ENCODE peak calls at places on chromosome 18, in five cellular contexts. K is Peyer's patch; O is HL-60; J is neural crest cell; D is CD4-positive, alpha-beta T cell. T is an unnamed sample.

GRCh38 chr18:29181151-29181901 is 1004.4 kb upstream of the CDH2 start:
- DNase-seq in K (peak; percentile 45), O (no peak), J (no peak), D (no peak), T (no peak)

GRCh38 chr18:68837665-68838390 is 39.9 kb downstream of the CCDC102B start:
- DNase-seq in K (no peak), O (no peak), J (no peak), D (no peak), T (no peak)

GRCh38 chr18:60292186-60292585 is 80.4 kb downstream of the MC4R start:
- DNase-seq in K (no peak), O (no peak), J (no peak), D (no peak), T (no peak)

GRCh38 chr18:65527879-65528633 is 222.8 kb upstream of the CDH7 start:
- DNase-seq in K (no peak), O (no peak), J (no peak), D (no peak), T (no peak)

GRCh38 chr18:35639296-35639695 is 57.8 kb downstream of the GALNT1 start:
- DNase-seq in K (no peak), O (no peak), J (no peak), D (no peak), T (no peak)

GRCh38 chr18:27226556-27227075 is 41.5 kb upstream of the CHST9 start:
- DNase-seq in K (no peak), O (no peak), J (no peak), D (no peak), T (no peak)

GRCh38 chr18:39701839-39702238 is 2136.2 kb upstream of the CELF4 start:
- DNase-seq in K (no peak), O (no peak), J (no peak), D (no peak), T (no peak)

GRCh38 chr18:70028734-70029133 is 81.1 kb upstream of the CD226 start:
- DNase-seq in K (no peak), O (no peak), J (no peak), D (no peak), T (no peak)

GRCh38 chr18:58363767-58364540 is 264.9 kb downstream of the ALPK2 start:
- DNase-seq in K (no peak), O (no peak), J (no peak), D (no peak), T (no peak)

GRCh38 chr18:13376298-13376840 is 157.8 kb downstream of the LDLRAD4 start:
- DNase-seq in K (no peak), O (no peak), J (no peak), D (peak; percentile 40), T (no peak)

GRCh38 chr18:13500891-13501887 is 225.2 kb downstream of the FAM210A start:
- DNase-seq in K (no peak), O (no peak), J (no peak), D (no peak), T (no peak)

GRCh38 chr18:7844418-7844817 is 277.3 kb downstream of the PTPRM start:
- DNase-seq in K (no peak), O (no peak), J (no peak), D (no peak), T (no peak)

GRCh38 chr18:27143580-27144287 is 41.4 kb downstream of the CHST9 start:
- DNase-seq in K (no peak), O (no peak), J (no peak), D (no peak), T (no peak)

GRCh38 chr18:24492445-24492844 is 32.0 kb downstream of the HRH4 start:
- DNase-seq in K (peak; percentile 65), O (no peak), J (no peak), D (no peak), T (no peak)

GRCh38 chr18:25322806-25323205 is 29.2 kb downstream of the ZNF521 start:
- DNase-seq in K (no peak), O (no peak), J (no peak), D (no peak), T (no peak)

GRCh38 chr18:12376034-12376717 is 851 bp downstream of the AFG3L2 start:
- DNase-seq in K (peak; percentile 57), O (no peak), J (no peak), D (no peak), T (no peak)

GRCh38 chr18:58046087-58046793 is 2.2 kb downstream of the NEDD4L start:
- DNase-seq in K (no peak), O (no peak), J (no peak), D (no peak), T (no peak)

GRCh38 chr18:7830468-7830867 is 263.4 kb downstream of the PTPRM start:
- DNase-seq in K (no peak), O (no peak), J (no peak), D (no peak), T (no peak)

GRCh38 chr18:21281611-21282010 is 39.6 kb downstream of the GREB1L start:
- DNase-seq in K (no peak), O (no peak), J (no peak), D (no peak), T (no peak)

DNA sequence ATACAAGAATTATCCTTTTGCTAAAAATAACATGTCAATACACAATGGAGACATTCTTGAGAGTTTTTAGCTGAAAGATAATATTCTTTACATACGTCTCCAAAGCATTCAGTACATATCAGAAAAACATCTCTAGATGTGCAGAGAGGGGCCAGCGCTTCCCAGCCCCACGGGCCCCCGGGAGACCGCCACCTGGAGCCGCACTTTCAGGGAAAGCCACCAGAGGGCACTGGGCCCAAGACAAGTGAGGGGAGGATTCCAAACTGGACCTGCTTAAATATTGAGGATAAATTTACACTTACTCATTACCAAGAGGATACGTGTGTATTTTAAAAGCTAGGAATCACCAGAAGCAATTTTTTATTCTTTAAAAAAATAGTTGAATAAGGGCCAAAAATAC is 499.5 kb downstream of the GALR1 start:
- DNase-seq in K (no peak), O (no peak), J (peak; percentile 61), D (no peak), T (no peak)
- TF ChIP-seq CTCF in K (no peak), O (peak; percentile 46), J (peak; percentile 74), D (no peak), T (peak; percentile 61)

GRCh38 chr18:37335337-37335736 is 230.3 kb downstream of the CELF4 start:
- DNase-seq in K (no peak), O (no peak), J (peak; percentile 6), D (no peak), T (no peak)
- TF ChIP-seq CTCF in K (no peak), O (no peak), J (peak; percentile 46), D (no peak), T (no peak)

DNA sequence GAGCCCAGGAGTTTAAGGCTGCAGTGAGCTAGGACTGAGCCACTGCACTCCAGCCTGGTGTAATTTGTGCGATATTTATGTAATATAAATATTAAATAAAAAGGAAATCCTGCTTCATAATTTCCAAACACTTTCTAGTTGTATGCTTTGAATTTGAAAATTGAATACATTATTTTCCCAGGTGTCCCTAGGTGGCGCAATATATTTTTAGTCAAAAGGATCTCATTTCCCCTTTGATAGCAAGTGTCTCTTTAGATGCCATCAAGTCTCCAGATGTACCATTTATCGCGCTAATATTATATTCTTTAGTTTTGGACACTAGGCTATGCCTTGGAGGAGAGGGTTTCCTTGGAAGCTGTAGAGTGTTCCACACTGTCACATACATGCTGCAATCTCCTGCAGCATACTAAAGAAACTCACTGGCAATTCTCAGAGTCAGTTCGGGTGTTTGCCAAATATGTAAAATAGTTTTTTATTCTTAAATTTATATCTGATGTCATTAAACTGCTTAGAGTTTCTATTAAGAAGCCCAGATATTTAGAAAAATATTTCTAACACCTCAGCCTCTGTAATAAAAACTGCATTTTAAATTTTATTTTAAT is 5.6 kb upstream of the WDR7 start:
- DNase-seq in K (no peak), O (no peak), J (no peak), D (no peak), T (no peak)
- TF ChIP-seq CTCF in K (peak; percentile 56), O (peak; percentile 57), J (peak; percentile 69), D (peak; percentile 73), T (peak; percentile 48)

GRCh38 chr18:44111337-44111736 is 569.4 kb upstream of the SETBP1 start:
- DNase-seq in K (no peak), O (no peak), J (no peak), D (no peak), T (no peak)
- TF ChIP-seq CTCF in K (no peak), O (no peak), J (no peak), D (no peak), T (no peak)

GRCh38 chr18:76922107-76922506 is 99.8 kb downstream of the ZNF236 start:
- DNase-seq in K (peak; percentile 78), O (peak; percentile 24), J (peak; percentile 40), D (peak; percentile 36), T (peak; percentile 71)
- TF ChIP-seq CTCF in K (peak; percentile 63), O (peak; percentile 91), J (peak; percentile 72), D (peak; percentile 68), T (peak; percentile 58)

GRCh38 chr18:47215554-47216138 is 35.8 kb downstream of the SKOR2 start:
- DNase-seq in K (no peak), O (peak; percentile 23), J (peak; percentile 4), D (no peak), T (no peak)
- TF ChIP-seq CTCF in K (peak; percentile 44), O (peak; percentile 48), J (peak; percentile 85), D (no peak), T (peak; percentile 49)

GRCh38 chr18:50662177-50662576 is 102.3 kb downstream of the MAPK4 start:
- DNase-seq in K (no peak), O (peak; percentile 6), J (no peak), D (no peak), T (no peak)
- TF ChIP-seq CTCF in K (peak; percentile 70), O (peak; percentile 70), J (peak; percentile 65), D (no peak), T (peak; percentile 33)

DNA sequence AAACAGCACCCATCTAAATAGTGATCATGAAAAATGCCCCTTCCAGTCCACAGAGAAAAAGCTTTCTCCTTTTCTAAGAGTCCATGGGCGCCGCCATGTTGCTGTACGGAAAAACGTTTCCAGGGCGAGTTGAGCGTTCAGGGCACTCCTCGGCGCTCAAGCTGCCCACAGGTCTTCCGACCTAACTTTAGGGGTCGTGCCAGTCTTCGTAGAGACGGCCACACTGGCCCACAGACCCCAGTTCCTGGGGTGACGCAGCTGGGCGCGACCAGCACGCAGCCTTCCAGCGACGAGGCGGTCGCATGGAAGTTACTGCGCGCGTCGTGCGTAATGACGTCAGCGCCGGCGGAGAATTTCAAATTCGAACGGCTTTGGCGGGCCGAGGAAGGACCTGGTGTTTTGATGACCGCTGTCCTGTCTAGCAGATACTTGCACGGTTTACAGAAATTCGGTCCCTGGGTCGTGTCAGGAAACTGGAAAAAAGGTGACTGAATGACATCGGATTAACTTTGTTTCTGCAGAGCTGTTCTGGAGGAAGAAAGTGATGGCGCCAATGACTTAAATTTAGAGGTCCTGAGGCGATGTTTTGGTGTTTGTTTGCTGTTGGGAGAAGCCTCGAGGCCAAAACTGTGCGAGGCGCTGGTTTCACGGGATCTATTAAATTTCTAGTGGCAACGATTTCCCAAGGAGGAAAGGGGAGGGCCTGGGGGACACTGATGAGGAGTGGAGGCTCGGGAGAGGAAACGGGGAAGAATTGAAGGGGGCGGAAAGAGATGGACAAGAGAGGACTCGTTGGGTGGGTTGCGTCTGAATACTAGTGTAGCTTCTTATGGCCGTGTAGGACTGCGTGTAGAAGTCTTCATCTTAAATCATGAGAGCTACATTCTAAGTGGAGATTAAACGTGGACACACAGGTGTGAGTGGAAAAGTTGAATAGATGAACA is at the start of the genes METTL4 and NDC80:
- DNase-seq in K (peak; percentile 93), O (peak; percentile 84), J (peak; percentile 80), D (peak; percentile 74), T (peak; percentile 93)
- TF ChIP-seq CTCF in K (no peak), O (no peak), J (no peak), D (no peak), T (no peak)

T was measured in upper lobe of right lung.